ENCODE peak calls at places on chromosomes 12 and 14, in eight cellular contexts. S is stimulated activated CD4-positive, alpha-beta T cell treated with anti-CD3 and anti-CD28 coated beads, Interleukin-2, amount 100 ng/mL, for 24 hours; U is BJ; C is hepatocyte; L is HEK293T; M is NCI-H1417; Z is NCI-H82; O is activated CD4-positive, alpha-beta T cell treated with anti-CD3 and anti-CD28 coated beads for 36 hours. G is an unnamed sample.

GRCh38 chr12:21559855-21560569 is 33.9 kb downstream of the SPX start:
- DNase-seq in C (no peak), S (no peak), M (no peak), O (no peak), L (no peak), Z (no peak), U (no peak), G (no peak)

GRCh38 chr14:31297701-31298344 is 90.2 kb upstream of the HECTD1 start:
- DNase-seq in M (no peak), C (no peak), O (no peak), Z (no peak), L (no peak), S (no peak), U (no peak), G (no peak)

GRCh38 chr12:124694846-124695497 is 127.6 kb upstream of the NCOR2 start:
- DNase-seq in O (no peak), M (no peak), C (no peak), L (no peak), S (no peak), U (peak; percentile 82), Z (no peak), G (no peak)

GRCh38 chr12:117114784-117115183 is 15.6 kb upstream of the TESC start:
- DNase-seq in S (no peak), Z (peak; percentile 63), O (no peak), M (peak; percentile 79), L (no peak), U (no peak), C (no peak), G (no peak)

GRCh38 chr14:61280092-61280525 is 1.0 kb downstream of the TMEM30B start:
- DNase-seq in L (no peak), M (no peak), C (no peak), U (no peak), O (peak; percentile 70), Z (no peak), S (peak; percentile 61), G (no peak)

GRCh38 chr14:103543721-103544626 is 15.0 kb downstream of the TRMT61A start:
- DNase-seq in Z (no peak), C (no peak), U (no peak), M (peak; percentile 82), O (peak; percentile 2), L (no peak), S (no peak), G (no peak)

GRCh38 chr12:47744778-47745436 is 13.8 kb downstream of the RAPGEF3 start:
- DNase-seq in M (no peak), L (no peak), Z (no peak), U (no peak), C (no peak), S (no peak), O (no peak), G (no peak)

GRCh38 chr12:62862259-62862881 is 72.6 kb downstream of the PPM1H start:
- DNase-seq in M (no peak), L (no peak), U (no peak), O (no peak), S (no peak), Z (no peak), C (no peak), G (no peak)

GRCh38 chr12:65631621-65632111 is 192.6 kb upstream of the HMGA2 start:
- DNase-seq in L (peak; percentile 25), C (peak; percentile 64), Z (no peak), O (no peak), S (no peak), U (peak; percentile 100), M (no peak), G (peak; percentile 93)

GRCh38 chr12:112524676-112525425 is 106.1 kb downstream of the PTPN11 start:
- DNase-seq in M (no peak), O (no peak), L (peak; percentile 35), U (no peak), C (no peak), S (no peak), Z (no peak), G (no peak)

GRCh38 chr12:28313631-28314030 is 123.4 kb downstream of the CCDC91 start:
- DNase-seq in U (no peak), L (no peak), Z (no peak), M (no peak), C (no peak), O (no peak), S (no peak), G (no peak)

GRCh38 chr12:124720019-124720686 is 143.5 kb downstream of the SCARB1 start:
- DNase-seq in S (no peak), C (peak; percentile 52), O (no peak), Z (peak; percentile 89), M (peak; percentile 95), L (peak; percentile 42), U (no peak), G (no peak)

GRCh38 chr14:95265106-95266094 is 54.3 kb downstream of the CLMN start:
- DNase-seq in M (peak; percentile 63), L (no peak), S (peak; percentile 38), O (peak; percentile 66), U (peak; percentile 37), Z (peak; percentile 93), C (peak; percentile 87), G (peak; percentile 14)

GRCh38 chr14:22955702-22956575 is 951 bp downstream of the HAUS4 start:
- DNase-seq in M (peak; percentile 36), U (no peak), C (peak; percentile 37), Z (no peak), L (no peak), S (no peak), O (no peak), G (no peak)

GRCh38 chr14:101480747-101481530 is 80.4 kb upstream of the DIO3 start:
- DNase-seq in C (peak; percentile 68), M (no peak), S (no peak), U (no peak), O (no peak), Z (no peak), L (no peak), G (peak; percentile 44)

GRCh38 chr14:60515244-60515695 is 6.3 kb downstream of the SIX6 start:
- DNase-seq in C (peak; percentile 24), M (no peak), O (peak; percentile 20), S (peak; percentile 8), L (no peak), Z (no peak), U (no peak), G (no peak)

GRCh38 chr12:122681814-122682213 is 21.3 kb downstream of the HCAR2 start:
- DNase-seq in L (no peak), S (no peak), C (no peak), O (no peak), Z (no peak), U (no peak), M (no peak), G (peak; percentile 38)

G was measured in AG09319.